ENCODE peak calls at places on chromosomes 12 and 14, in ten cellular contexts. N, Y, J, X, D, T, U, Q, V and Z are unnamed samples.

GRCh38 chr12:110102255-110102654 is 21.9 kb upstream of the IFT81 start:
- DNase-seq in N (no peak), Y (no peak), J (peak), X (peak), D (peak), T (peak), U (peak), Q (no peak), V (no peak), Z (peak)

GRCh38 chr14:21070083-21070609 is at the start of gene ARHGEF40:
- DNase-seq in N (no peak), Y (no peak), J (no peak), X (peak), D (no peak), T (no peak), U (peak), Q (peak), V (no peak), Z (peak)

GRCh38 chr12:27212861-27213260 is 31.2 kb upstream of the STK38L start:
- DNase-seq in N (no peak), Y (no peak), J (no peak), X (no peak), D (no peak), T (no peak), U (no peak), Q (no peak), V (no peak), Z (no peak)

GRCh38 chr14:23021969-23022368 is 12.0 kb upstream of the C14orf93 start:
- DNase-seq in N (no peak), Y (no peak), J (no peak), X (no peak), D (no peak), T (no peak), U (no peak), Q (no peak), V (no peak), Z (no peak)

GRCh38 chr14:58118097-58118496 is 33.9 kb downstream of the ARMH4 start:
- DNase-seq in N (no peak), Y (no peak), J (no peak), X (no peak), D (no peak), T (no peak), U (no peak), Q (no peak), V (no peak), Z (no peak)

GRCh38 chr12:46383654-46384450 is 11.3 kb upstream of the SLC38A2 start:
- DNase-seq in N (peak), Y (peak), J (peak), X (peak), D (peak), T (no peak), U (no peak), Q (peak), V (peak), Z (peak)

GRCh38 chr12:52391618-52392002 is 6.2 kb upstream of the KRT84 start:
- DNase-seq in N (no peak), Y (no peak), J (no peak), X (peak), D (peak), T (no peak), U (no peak), Q (peak), V (no peak), Z (peak)

GRCh38 chr12:54329756-54330155 is 4.8 kb downstream of the COPZ1 start:
- DNase-seq in N (no peak), Y (no peak), J (no peak), X (no peak), D (no peak), T (no peak), U (no peak), Q (no peak), V (no peak), Z (peak)

GRCh38 chr12:47033797-47034555 is 45.4 kb upstream of the PCED1B start:
- DNase-seq in N (no peak), Y (no peak), J (no peak), X (no peak), D (no peak), T (no peak), U (no peak), Q (no peak), V (no peak), Z (no peak)

GRCh38 chr12:111228916-111229666 is 139.8 kb downstream of the PHETA1 start:
- DNase-seq in N (no peak), Y (no peak), J (no peak), X (no peak), D (no peak), T (no peak), U (no peak), Q (no peak), V (no peak), Z (no peak)

GRCh38 chr12:59055204-59055839 is 135.0 kb upstream of the LRIG3 start:
- DNase-seq in N (no peak), Y (no peak), J (no peak), X (no peak), D (peak), T (no peak), U (peak), Q (no peak), V (no peak), Z (peak)

GRCh38 chr12:57756406-57757341 is 1.8 kb downstream of the MARCHF9 start:
- DNase-seq in N (no peak), Y (no peak), J (no peak), X (peak), D (no peak), T (no peak), U (peak), Q (peak), V (no peak), Z (peak)

GRCh38 chr12:70994217-70994788 is 73.8 kb upstream of the PTPRR start:
- DNase-seq in N (no peak), Y (no peak), J (no peak), X (no peak), D (peak), T (no peak), U (no peak), Q (no peak), V (no peak), Z (no peak)

GRCh38 chr12:131436922-131437705 is 273.8 kb upstream of the SFSWAP start:
- DNase-seq in N (peak), Y (no peak), J (no peak), X (no peak), D (no peak), T (no peak), U (no peak), Q (no peak), V (no peak), Z (no peak)

GRCh38 chr12:56321027-56321426 is 5.2 kb upstream of the CNPY2 start:
- DNase-seq in N (no peak), Y (no peak), J (no peak), X (no peak), D (peak), T (no peak), U (no peak), Q (no peak), V (no peak), Z (no peak)

GRCh38 chr14:103095210-103095778 is 769 bp downstream of the EXOC3L4 start:
- DNase-seq in N (no peak), Y (no peak), J (no peak), X (no peak), D (no peak), T (no peak), U (no peak), Q (no peak), V (no peak), Z (peak)
- H3K4me3 ChIP-seq in N (no peak), Y (no peak), J (no peak), X (no peak), D (no peak), T (no peak), U (no peak), Q (peak), V (no peak), Z (peak)

GRCh38 chr14:51638071-51638944 is 13.4 kb upstream of the FRMD6 start:
- DNase-seq in N (peak), Y (no peak), J (no peak), X (no peak), D (peak), T (no peak), U (peak), Q (no peak), V (no peak), Z (no peak)
- H3K4me3 ChIP-seq in N (no peak), Y (no peak), J (no peak), X (no peak), D (no peak), T (no peak), U (no peak), Q (no peak), V (no peak), Z (no peak)

GRCh38 chr14:26204362-26204953 is 393.4 kb downstream of the NOVA1 start:
- DNase-seq in N (no peak), Y (no peak), J (no peak), X (no peak), D (no peak), T (no peak), U (no peak), Q (no peak), V (no peak), Z (no peak)
- H3K4me3 ChIP-seq in N (peak), Y (peak), J (peak), X (no peak), D (peak), T (no peak), U (no peak), Q (peak), V (peak), Z (no peak)

DNA sequence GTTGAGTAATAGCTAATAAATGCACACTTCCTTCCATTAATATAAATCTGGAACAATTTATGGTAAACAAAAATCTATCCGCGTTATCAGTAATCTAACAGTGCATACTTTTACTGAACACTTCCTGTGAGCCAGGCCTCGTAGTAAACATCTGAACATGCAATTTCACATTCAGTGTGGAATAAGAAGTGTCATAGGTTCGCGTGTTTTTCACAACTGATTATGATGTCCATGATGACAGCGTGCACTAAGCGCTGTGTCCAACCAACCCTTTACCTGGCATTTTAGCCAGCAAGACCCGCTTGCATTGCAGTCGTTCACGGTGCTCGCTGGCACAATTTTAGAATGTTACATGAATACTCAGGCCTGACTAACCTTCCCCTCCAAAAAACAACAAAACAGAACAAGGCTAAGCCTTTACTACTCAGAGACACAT is 2.1 kb downstream of the PNMA1 start:
- DNase-seq in N (no peak), Y (no peak), J (no peak), X (no peak), D (no peak), T (no peak), U (no peak), Q (no peak), V (no peak), Z (no peak)
- H3K4me3 ChIP-seq in N (peak), Y (peak), J (peak), X (peak), D (peak), T (peak), U (peak), Q (peak), V (no peak), Z (peak)